ENCODE peak calls at places on chromosome 1, in five cellular contexts. One of them, this sample, is unnamed.

GRCh38 chr1:110508038-110508437 is 10.9 kb downstream of the KCNA10 start:
- DNase-seq in midbrain: no peak
- DNase-seq in HuH-7.5: no peak
- DNase-seq in naive thymus-derived CD8-positive, alpha-beta T cell: no peak
- DNase-seq in iPS-NIHi11: peak
- DNase-seq in this sample: no peak

GRCh38 chr1:111989531-111990025 is at the start of gene KCND3:
- DNase-seq in HuH-7.5: peak
- DNase-seq in midbrain: peak
- DNase-seq in naive thymus-derived CD8-positive, alpha-beta T cell: no peak
- DNase-seq in iPS-NIHi11: peak
- DNase-seq in this sample: no peak

GRCh38 chr1:8651962-8652361 is 165.5 kb downstream of the RERE start:
- DNase-seq in iPS-NIHi11: no peak
- DNase-seq in midbrain: no peak
- DNase-seq in naive thymus-derived CD8-positive, alpha-beta T cell: no peak
- DNase-seq in HuH-7.5: no peak
- DNase-seq in this sample: no peak

GRCh38 chr1:31689821-31690220 is 14.0 kb downstream of the COL16A1 start:
- DNase-seq in naive thymus-derived CD8-positive, alpha-beta T cell: no peak
- DNase-seq in iPS-NIHi11: no peak
- DNase-seq in HuH-7.5: no peak
- DNase-seq in midbrain: no peak
- DNase-seq in this sample: no peak

GRCh38 chr1:154272999-154273563 is 652 bp downstream of the HAX1 start:
- DNase-seq in naive thymus-derived CD8-positive, alpha-beta T cell: no peak
- DNase-seq in midbrain: no peak
- DNase-seq in HuH-7.5: no peak
- DNase-seq in iPS-NIHi11: peak
- DNase-seq in this sample: no peak

GRCh38 chr1:231186356-231187115 is 24.7 kb downstream of the TRIM67 start:
- DNase-seq in HuH-7.5: no peak
- DNase-seq in midbrain: no peak
- DNase-seq in iPS-NIHi11: no peak
- DNase-seq in naive thymus-derived CD8-positive, alpha-beta T cell: no peak
- DNase-seq in this sample: no peak

GRCh38 chr1:177209357-177209756 is 38.6 kb downstream of the BRINP2 start:
- DNase-seq in naive thymus-derived CD8-positive, alpha-beta T cell: no peak
- DNase-seq in iPS-NIHi11: peak
- DNase-seq in midbrain: peak
- DNase-seq in HuH-7.5: peak
- DNase-seq in this sample: no peak

GRCh38 chr1:40782371-40782956 is 1.1 kb upstream of the KCNQ4 start:
- DNase-seq in iPS-NIHi11: no peak
- DNase-seq in naive thymus-derived CD8-positive, alpha-beta T cell: no peak
- DNase-seq in HuH-7.5: peak
- DNase-seq in midbrain: no peak
- DNase-seq in this sample: no peak

GRCh38 chr1:93016171-93016570 is 54.9 kb upstream of the DIPK1A start:
- DNase-seq in HuH-7.5: peak
- DNase-seq in midbrain: no peak
- DNase-seq in iPS-NIHi11: no peak
- DNase-seq in naive thymus-derived CD8-positive, alpha-beta T cell: no peak
- DNase-seq in this sample: no peak